ENCODE peak calls at places on chromosomes 6 and 20, in eight cellular contexts. T, C, E, B, G, Q, W and R are unnamed samples.

GRCh38 chr6:16802071-16802470 is 40.8 kb upstream of the ATXN1 start:
- DNase-seq in T (no peak), C (no peak), E (no peak), B (no peak), G (no peak), Q (no peak), W (no peak), R (no peak)

GRCh38 chr6:35392111-35392702 is 49.8 kb downstream of the PPARD start:
- DNase-seq in T (peak; percentile 87), C (no peak), E (no peak), B (peak; percentile 91), G (no peak), Q (no peak), W (no peak), R (peak; percentile 70)

GRCh38 chr6:33431880-33432541 is 12.1 kb downstream of the SYNGAP1 start:
- DNase-seq in T (no peak), C (no peak), E (no peak), B (no peak), G (no peak), Q (no peak), W (no peak), R (no peak)

GRCh38 chr6:107849325-107849724 is 25.2 kb upstream of the SCML4 start:
- DNase-seq in T (no peak), C (no peak), E (no peak), B (no peak), G (no peak), Q (no peak), W (no peak), R (no peak)

GRCh38 chr6:156031516-156031915 is 575.9 kb upstream of the NOX3 start:
- DNase-seq in T (no peak), C (no peak), E (no peak), B (no peak), G (no peak), Q (no peak), W (no peak), R (no peak)

GRCh38 chr6:142945446-142946180 is 637 bp upstream of the HIVEP2 start:
- DNase-seq in T (peak; percentile 73), C (no peak), E (no peak), B (peak; percentile 70), G (peak; percentile 48), Q (peak; percentile 71), W (no peak), R (peak; percentile 53)

GRCh38 chr6:127342296-127342945 is 988 bp downstream of the ECHDC1 start:
- DNase-seq in T (peak; percentile 51), C (peak; percentile 86), E (no peak), B (peak; percentile 22), G (peak; percentile 16), Q (no peak), W (no peak), R (no peak)

GRCh38 chr6:20455175-20456075 is 53.7 kb downstream of the E2F3 start:
- DNase-seq in T (no peak), C (peak; percentile 61), E (no peak), B (peak; percentile 28), G (no peak), Q (no peak), W (no peak), R (no peak)

GRCh38 chr20:555933-556332 is 12.3 kb upstream of the CSNK2A1 start:
- DNase-seq in T (no peak), C (no peak), E (no peak), B (peak; percentile 36), G (peak; percentile 84), Q (no peak), W (no peak), R (peak; percentile 54)

GRCh38 chr6:95693108-95693507 is 115.8 kb downstream of the MANEA start:
- DNase-seq in T (no peak), C (no peak), E (no peak), B (no peak), G (no peak), Q (no peak), W (no peak), R (no peak)

GRCh38 chr6:167150815-167151557 is 6.8 kb downstream of the GPR31 start:
- DNase-seq in T (no peak), C (no peak), E (no peak), B (no peak), G (no peak), Q (no peak), W (no peak), R (no peak)

GRCh38 chr6:110874880-110875547 is 429 bp downstream of the AMD1 start:
- DNase-seq in T (peak; percentile 58), C (no peak), E (no peak), B (peak; percentile 76), G (peak; percentile 40), Q (no peak), W (no peak), R (peak; percentile 34)

GRCh38 chr20:18989736-18990474 is 176.3 kb downstream of the SCP2D1 start:
- DNase-seq in T (peak; percentile 49), C (no peak), E (no peak), B (no peak), G (no peak), Q (no peak), W (no peak), R (peak; percentile 47)

GRCh38 chr6:30489081-30490030 is at the start of gene HLA-E:
- DNase-seq in T (peak; percentile 99), C (peak; percentile 100), E (peak; percentile 96), B (peak; percentile 90), G (peak; percentile 96), Q (peak; percentile 92), W (peak; percentile 89), R (peak; percentile 98)

GRCh38 chr20:37725165-37725564 is 31.3 kb downstream of the CTNNBL1 start:
- DNase-seq in T (no peak), C (no peak), E (no peak), B (no peak), G (no peak), Q (no peak), W (no peak), R (no peak)

GRCh38 chr6:71082033-71082620 is 125.3 kb upstream of the B3GAT2 start:
- DNase-seq in T (no peak), C (peak; percentile 28), E (no peak), B (no peak), G (no peak), Q (no peak), W (no peak), R (no peak)

GRCh38 chr20:60074276-60074675 is 116.1 kb downstream of the CDH26 start:
- DNase-seq in T (no peak), C (no peak), E (no peak), B (no peak), G (no peak), Q (no peak), W (no peak), R (no peak)